ENCODE peak calls at places on chromosomes 3 and 15, in nine cellular contexts. R is H7, P is fibroblast of pulmonary artery, H is LoVo, M is PC-3, O is fibroblast of gingiva, I is amygdala, G is endodermal cell, T is activated gamma-delta T cell treated with Interleukin-2 at 50 U/mL for 16 hours. S is an unnamed sample.

GRCh38 chr15:58987036-58987435 is 427 bp upstream of the RNF111 start:
- DNase-seq in T (no peak), O (no peak), M (peak), R (no peak), H (peak), G (no peak), I (no peak), P (peak), S (no peak)

GRCh38 chr3:197308591-197308990 is 10.2 kb upstream of the DLG1 start:
- DNase-seq in R (no peak), G (no peak), H (no peak), P (peak), T (no peak), M (peak), I (no peak), O (peak), S (no peak)

GRCh38 chr3:129596194-129597086 is 10.0 kb downstream of the PLXND1 start:
- DNase-seq in R (peak), P (peak), I (peak), O (peak), H (no peak), G (peak), M (no peak), T (no peak), S (peak)

GRCh38 chr15:56678562-56678961 is 54.7 kb downstream of the ZNF280D start:
- DNase-seq in M (no peak), I (no peak), G (no peak), R (no peak), H (no peak), T (no peak), P (no peak), O (no peak), S (no peak)

GRCh38 chr3:32551496-32551895 is 19.2 kb downstream of the DYNC1LI1 start:
- DNase-seq in T (no peak), M (no peak), O (no peak), R (no peak), I (no peak), P (no peak), H (no peak), G (no peak), S (no peak)

GRCh38 chr3:170961616-170962400 is 53.4 kb upstream of the EIF5A2 start:
- DNase-seq in P (peak), O (peak), I (no peak), M (peak), R (peak), T (no peak), H (peak), G (no peak), S (no peak)

GRCh38 chr3:43995929-43996378 is 245.7 kb upstream of the TOPAZ1 start:
- DNase-seq in G (no peak), T (no peak), I (no peak), R (peak), M (no peak), P (no peak), H (no peak), O (no peak), S (no peak)

GRCh38 chr15:57821826-57822225 is 115.3 kb downstream of the POLR2M start:
- DNase-seq in P (no peak), H (no peak), O (no peak), R (no peak), M (no peak), I (peak), G (no peak), T (no peak), S (no peak)

GRCh38 chr3:40055361-40055760 is 246.0 kb downstream of the MYRIP start:
- DNase-seq in G (no peak), O (no peak), T (no peak), I (no peak), P (no peak), H (no peak), R (no peak), M (no peak), S (no peak)

GRCh38 chr3:123841476-123842238 is 42.5 kb downstream of the MYLK start:
- DNase-seq in P (no peak), I (no peak), R (no peak), T (no peak), G (no peak), O (no peak), M (no peak), H (no peak), S (no peak)

GRCh38 chr3:185815391-185816282 is 9.2 kb downstream of the IGF2BP2 start:
- DNase-seq in O (no peak), P (peak), T (no peak), M (no peak), R (no peak), I (no peak), G (no peak), H (no peak), S (no peak)

GRCh38 chr3:3180421-3180820 is 930 bp upstream of the CRBN start:
- DNase-seq in P (no peak), M (peak), R (no peak), H (no peak), O (no peak), G (no peak), T (no peak), I (no peak), S (no peak)

GRCh38 chr15:57861039-57861638 is 154.6 kb downstream of the POLR2M start:
- DNase-seq in T (peak), H (peak), P (peak), R (peak), O (peak), M (peak), I (no peak), G (no peak), S (no peak)

GRCh38 chr15:100058458-100058857 is 283.3 kb downstream of the ADAMTS17 start:
- DNase-seq in P (no peak), O (no peak), H (no peak), G (no peak), R (no peak), I (no peak), M (no peak), T (no peak), S (no peak)

GRCh38 chr15:57017024-57017423 is 98.6 kb downstream of the TCF12 start:
- DNase-seq in P (peak), O (peak), I (no peak), G (no peak), R (no peak), H (no peak), M (peak), T (no peak), S (no peak)

GRCh38 chr15:84620626-84621025 is 19.8 kb downstream of the ZSCAN2 start:
- DNase-seq in M (no peak), I (no peak), P (no peak), T (no peak), H (no peak), R (no peak), G (no peak), O (no peak), S (no peak)

GRCh38 chr3:112615942-112616731 is 24.8 kb downstream of the CCDC80 start:
- DNase-seq in R (no peak), M (no peak), T (no peak), G (no peak), O (no peak), I (no peak), H (no peak), P (no peak), S (no peak)

GRCh38 chr15:79724312-79724711 is 172.5 kb downstream of the MTHFS start:
- DNase-seq in O (peak), R (no peak), M (peak), H (no peak), T (no peak), I (no peak), P (peak), G (no peak), S (no peak)

GRCh38 chr3:46464326-46465195 is at the start of gene LTF:
- DNase-seq in G (peak), R (peak), I (no peak), O (no peak), H (no peak), T (no peak), P (no peak), M (no peak), S (no peak)

GRCh38 chr3:131349946-131350347 is 31.6 kb upstream of the NUDT16 start:
- DNase-seq in H (no peak), P (peak), G (no peak), R (no peak), I (no peak), M (peak), O (peak), T (no peak), S (no peak)

GRCh38 chr3:172980849-172981248 is 160.2 kb downstream of the SPATA16 start:
- DNase-seq in T (no peak), P (peak), O (no peak), R (no peak), H (no peak), I (no peak), M (no peak), G (no peak), S (no peak)

GRCh38 chr3:157174265-157174615 is 14.3 kb upstream of the CCNL1 start:
- DNase-seq in G (peak), P (no peak), I (no peak), R (no peak), O (no peak), T (no peak), M (no peak), H (no peak), S (peak)

S was measured in lower leg skin.